ENCODE peak calls at places on chromosomes 6 and 20, in four cellular contexts. A, I, V and U are unnamed samples.

GRCh38 chr6:13554929-13555333 is 19.5 kb upstream of the SIRT5 start:
- DNase-seq in A (no peak), I (no peak), V (no peak), U (no peak)

GRCh38 chr6:44495036-44495901 is 107.8 kb downstream of the CDC5L start:
- DNase-seq in I (no peak), V (no peak), A (no peak), U (no peak)

GRCh38 chr20:10332656-10333421 is 101.2 kb downstream of the MKKS start:
- DNase-seq in A (peak; percentile 57), V (no peak), I (no peak), U (no peak)

GRCh38 chr6:158660331-158660730 is 10.5 kb downstream of the SYTL3 start:
- DNase-seq in I (no peak), A (no peak), V (no peak), U (peak; percentile 75)

GRCh38 chr6:75550544-75551167 is 51.0 kb upstream of the SENP6 start:
- DNase-seq in A (no peak), I (no peak), V (no peak), U (no peak)

GRCh38 chr20:12053348-12053747 is 135.7 kb downstream of the BTBD3 start:
- DNase-seq in A (no peak), I (no peak), V (no peak), U (peak; percentile 14)

GRCh38 chr6:41022294-41022693 is 16.7 kb downstream of the UNC5CL start:
- DNase-seq in A (no peak), I (no peak), V (no peak), U (no peak)

GRCh38 chr6:25537349-25538018 is 114.5 kb upstream of the SCGN start:
- DNase-seq in V (peak; percentile 24), I (no peak), A (no peak), U (no peak)

GRCh38 chr20:8427419-8428065 is 295.5 kb downstream of the PLCB1 start:
- DNase-seq in I (no peak), V (no peak), A (no peak), U (no peak)

GRCh38 chr20:44356353-44356723 is 839 bp downstream of the HNF4A start:
- DNase-seq in A (no peak), I (no peak), V (no peak), U (no peak)
- H3K4me3 ChIP-seq in A (no peak overlapping the region), I (no peak overlapping the region), V (no peak overlapping the region), U (peak overlapping the region; percentile 59)

GRCh38 chr6:88662163-88662580 is 301.2 kb downstream of the RNGTT start:
- DNase-seq in A (no peak), V (no peak), I (no peak), U (peak; percentile 76)

GRCh38 chr6:88665131-88665530 is 298.3 kb downstream of the RNGTT start:
- DNase-seq in A (no peak), V (no peak), I (no peak), U (no peak)

GRCh38 chr6:88661136-88661535 is 302.3 kb downstream of the RNGTT start:
- DNase-seq in V (no peak), I (no peak), A (no peak), U (no peak)

GRCh38 chr6:88663801-88664200 is 299.6 kb downstream of the RNGTT start:
- DNase-seq in I (no peak), V (no peak), A (no peak), U (no peak)

DNA sequence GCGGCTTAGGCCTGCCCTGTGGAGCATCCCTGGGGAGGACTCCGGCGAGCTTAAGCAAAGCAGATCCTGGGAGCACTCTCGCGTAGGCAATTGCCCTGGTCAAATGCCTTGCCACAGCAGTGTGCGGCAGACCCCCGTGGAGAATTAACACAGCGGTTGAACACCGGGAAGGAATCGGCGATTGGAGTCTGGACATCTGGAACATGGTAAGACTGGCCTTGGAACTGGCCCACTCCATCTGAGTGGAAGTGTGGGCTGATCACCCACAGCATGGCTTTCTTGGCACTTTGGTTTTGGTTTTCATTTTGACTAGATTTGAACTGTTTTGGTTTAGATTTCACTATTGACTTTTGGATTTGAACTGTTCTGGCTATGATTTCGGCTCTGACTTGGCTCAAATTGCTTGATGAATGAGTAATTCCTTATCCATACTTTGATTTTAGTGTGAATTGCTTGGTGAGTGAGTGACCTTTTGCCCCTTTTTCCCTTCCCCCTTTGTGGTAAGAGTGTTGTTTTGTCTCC is 300.7 kb downstream of the RNGTT start:
- DNase-seq in I (no peak), V (no peak), A (no peak), U (no peak)
- H3K9me3 ChIP-seq in I (no peaks in the 10 kb centered on the region), V (no peaks in the 10 kb centered on the region), A (no peaks in the 10 kb centered on the region), U (no peaks in the 10 kb centered on the region)

DNA sequence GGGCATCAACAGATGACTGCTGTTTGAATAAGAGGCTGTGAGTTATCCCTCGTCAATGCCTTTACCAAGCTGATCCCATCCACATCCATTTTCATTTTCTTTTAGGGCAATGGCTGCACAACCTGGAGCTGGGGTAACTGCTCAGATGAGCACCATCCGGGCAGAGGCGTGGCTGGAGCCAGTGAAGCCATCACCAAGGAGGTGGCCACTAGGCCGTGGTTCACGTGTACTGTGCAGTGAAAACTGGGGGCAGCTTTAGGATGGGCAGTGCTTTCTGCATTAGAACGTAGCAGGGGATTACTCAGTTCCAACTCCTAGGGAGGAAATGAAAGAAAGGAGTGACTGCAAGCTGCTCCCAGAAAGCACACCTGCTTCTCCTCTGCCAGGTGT is 51.2 kb downstream of the RRBP1 start:
- DNase-seq in I (no peak), V (no peak), A (no peak), U (no peak)
- H3K36me3 ChIP-seq in I (peaks cover 45% of the 10 kb centered on the region), V (no peaks in the 10 kb centered on the region), A (no peaks in the 10 kb centered on the region), U (peaks cover 53% of the 10 kb centered on the region)

GRCh38 chr6:131642565-131643261 is 5.6 kb downstream of the ENPP3 start:
- DNase-seq in A (no peak), I (no peak), V (no peak), U (no peak)

GRCh38 chr6:131641554-131641953 is 4.5 kb downstream of the ENPP3 start:
- DNase-seq in V (no peak), A (no peak), I (no peak), U (peak; percentile 79)

GRCh38 chr6:131638013-131638412 is 911 bp downstream of the ENPP3 start:
- DNase-seq in A (no peak), I (no peak), V (no peak), U (no peak)

GRCh38 chr6:131640100-131640499 is 3.0 kb downstream of the ENPP3 start:
- DNase-seq in I (no peak), A (no peak), V (no peak), U (no peak)

DNA sequence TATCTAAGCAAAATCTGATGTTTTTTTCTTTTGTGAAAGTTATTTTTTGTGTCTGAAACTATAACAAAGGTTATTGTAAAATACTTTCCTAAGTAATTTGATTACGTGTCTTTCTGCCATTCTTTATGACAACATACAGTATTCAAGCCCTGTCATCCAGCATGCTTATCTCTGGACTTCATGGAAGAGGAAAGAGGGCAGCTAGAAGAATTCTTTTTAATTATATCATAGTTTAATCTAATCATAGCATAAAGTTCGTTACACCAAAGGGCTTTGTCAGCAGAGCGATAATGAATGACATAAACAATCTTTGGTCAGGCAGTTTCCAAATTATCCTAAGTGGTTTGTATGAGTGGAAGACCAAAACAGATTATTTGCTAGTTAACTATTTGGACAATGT is 3.5 kb downstream of the ENPP3 start:
- DNase-seq in A (no peak), I (no peak), V (no peak), U (peak; percentile 69)
- H3K4me3 ChIP-seq in A (no peak overlapping the region), I (no peak overlapping the region), V (no peak overlapping the region), U (no peak overlapping the region)

GRCh38 chr6:168274046-168274952 is 45.3 kb downstream of the DACT2 start:
- DNase-seq in V (no peak), A (no peak), I (no peak), U (peak; percentile 81)
- H3K9me3 ChIP-seq in V (no peaks in the 10 kb centered on the region), A (no peaks in the 10 kb centered on the region), I (no peaks in the 10 kb centered on the region), U (no peaks in the 10 kb centered on the region)

GRCh38 chr20:45330476-45330875 is 17.7 kb downstream of the SDC4 start:
- DNase-seq in V (no peak), I (no peak), A (no peak), U (no peak)
- H3K36me3 ChIP-seq in V (no peaks in the 10 kb centered on the region), I (peaks cover 11% of the 10 kb centered on the region), A (no peaks in the 10 kb centered on the region), U (peaks cover 21% of the 10 kb centered on the region)

DNA sequence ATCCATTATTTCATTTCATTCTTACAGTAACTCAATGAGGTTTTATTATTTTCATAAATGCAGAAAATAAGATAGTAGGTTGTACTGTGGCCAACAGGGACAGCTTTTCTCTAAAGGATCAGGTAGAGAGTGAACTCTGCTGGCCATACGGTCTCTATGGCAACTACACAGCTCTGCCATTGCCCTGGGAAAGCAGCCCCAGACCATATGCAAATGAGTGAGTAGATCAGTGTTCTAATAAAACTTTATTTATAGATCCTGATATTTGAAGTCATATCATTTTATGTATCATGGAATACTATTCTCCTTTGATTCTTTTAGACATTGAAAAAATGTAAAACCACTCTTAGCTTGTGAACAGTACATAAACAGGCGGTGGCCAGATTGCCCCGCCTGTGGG is 192.5 kb upstream of the RREB1 start:
- DNase-seq in A (no peak), V (no peak), I (no peak), U (peak; percentile 20)
- H3K4me3 ChIP-seq in A (peak overlapping the region; percentile 40), V (peak overlapping the region; percentile 4), I (no peak overlapping the region), U (peak overlapping the region; percentile 10)

GRCh38 chr6:155349129-155349528 is 34.8 kb upstream of the TFB1M start:
- DNase-seq in V (no peak), A (no peak), I (no peak), U (no peak)

GRCh38 chr6:155344341-155345006 is 30.2 kb upstream of the TFB1M start:
- DNase-seq in I (no peak), A (no peak), V (no peak), U (no peak)

GRCh38 chr6:155349956-155350355 is 35.7 kb upstream of the TFB1M start:
- DNase-seq in A (no peak), V (no peak), I (no peak), U (no peak)

GRCh38 chr6:155346957-155347356 is 32.7 kb upstream of the TFB1M start:
- DNase-seq in A (no peak), V (no peak), I (no peak), U (no peak)

DNA sequence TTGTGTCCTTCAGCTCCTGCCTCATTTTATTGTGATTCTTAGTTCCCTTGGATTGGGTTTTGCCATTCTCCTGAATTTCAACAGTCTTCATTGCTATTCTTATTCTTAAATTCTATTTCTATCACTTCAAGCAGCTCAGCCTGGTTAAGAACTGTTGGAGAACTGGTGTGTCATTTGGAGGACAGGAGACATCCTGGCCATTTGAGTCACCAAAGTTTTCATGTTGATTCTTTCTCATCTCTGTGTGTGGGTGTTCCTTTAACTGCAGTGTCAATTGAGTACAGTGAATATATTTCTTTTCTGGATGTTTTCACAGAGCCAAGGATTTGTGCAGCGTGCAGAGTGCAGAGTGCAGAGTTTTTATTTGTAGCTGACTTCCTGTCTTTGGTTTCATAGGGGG is 33.5 kb upstream of the TFB1M start:
- DNase-seq in I (no peak), A (no peak), V (no peak), U (no peak)
- H3K9me3 ChIP-seq in I (no peaks in the 10 kb centered on the region), A (no peaks in the 10 kb centered on the region), V (no peaks in the 10 kb centered on the region), U (no peaks in the 10 kb centered on the region)

GRCh38 chr6:20483902-20484497 is 50.3 kb upstream of the CDKAL1 start:
- DNase-seq in V (no peak), I (no peak), A (no peak), U (no peak)
- H3K36me3 ChIP-seq in V (no peaks in the 10 kb centered on the region), I (peaks cover 6% of the 10 kb centered on the region), A (no peaks in the 10 kb centered on the region), U (no peaks in the 10 kb centered on the region)

DNA sequence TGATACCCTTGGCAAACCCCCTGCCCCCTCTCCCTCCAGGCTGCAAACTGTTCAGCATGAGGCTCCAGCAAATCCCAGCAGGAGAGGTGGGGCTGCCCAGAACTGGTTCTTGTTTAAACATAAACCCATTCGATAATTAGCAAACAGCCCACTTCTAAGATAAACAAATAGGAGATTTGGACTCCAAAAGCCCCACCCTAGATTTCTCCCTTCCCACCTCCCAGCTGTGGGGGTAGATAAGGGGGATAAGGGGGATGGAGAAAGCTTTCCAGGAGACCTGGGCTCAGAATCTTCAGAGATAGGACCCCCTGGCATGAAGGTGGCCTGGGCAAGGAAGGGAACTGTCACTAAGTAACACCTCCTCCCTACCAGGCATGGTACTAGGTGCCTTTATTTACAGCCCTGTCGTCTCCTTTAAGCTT is 4.8 kb downstream of the SDC4 start:
- DNase-seq in A (no peak), I (no peak), V (no peak), U (peak; percentile 83)
- H3K4me3 ChIP-seq in A (peak overlapping the region; percentile 20), I (no peak overlapping the region), V (no peak overlapping the region), U (no peak overlapping the region)